ENCODE peak calls at places on chromosomes 2 and 18, in nine cellular contexts. O is GM12878; L is stimulated activated naive CD4-positive, alpha-beta T cell treated with Interleukin-2 at 50 U/mL for 16 hours; J is central memory CD4-positive, alpha-beta T cell; M is NT2/D1; A is iris pigment epithelial cell; D is NCI-H82; B is A549; X is cardiac fibroblast. N is an unnamed sample.

GRCh38 chr2:636151-636621 is 41.0 kb downstream of the TMEM18 start:
- DNase-seq in O (no peak), L (no peak), J (no peak), M (no peak), A (no peak), D (no peak), B (no peak), X (no peak), N (no peak)

GRCh38 chr2:42880738-42881525 is 88.5 kb upstream of the HAAO start:
- DNase-seq in O (no peak), L (no peak), J (no peak), M (no peak), A (no peak), D (no peak), B (no peak), X (no peak), N (no peak)

GRCh38 chr2:220847587-220847986 is 724.5 kb downstream of the EPHA4 start:
- DNase-seq in O (no peak), L (no peak), J (no peak), M (no peak), A (peak; percentile 79), D (no peak), B (peak; percentile 48), X (peak; percentile 66), N (peak; percentile 9)

GRCh38 chr2:71545572-71546274 is 92.4 kb downstream of the DYSF start:
- DNase-seq in O (no peak), L (no peak), J (peak; percentile 5), M (peak; percentile 78), A (peak; percentile 65), D (peak; percentile 77), B (peak; percentile 78), X (peak; percentile 74), N (peak; percentile 48)

GRCh38 chr2:74497777-74498499 is 1.5 kb downstream of the LBX2 start:
- DNase-seq in O (no peak), L (no peak), J (no peak), M (no peak), A (peak; percentile 22), D (no peak), B (no peak), X (peak; percentile 14), N (no peak)

GRCh38 chr18:73261243-73261642 is 393.5 kb upstream of the NETO1 start:
- DNase-seq in O (no peak), L (no peak), J (no peak), M (no peak), A (no peak), D (no peak), B (peak; percentile 54), X (no peak), N (no peak)

GRCh38 chr18:57585846-57586242 is 658 bp downstream of the FECH start:
- DNase-seq in O (no peak), L (no peak), J (no peak), M (no peak), A (peak; percentile 5), D (no peak), B (no peak), X (peak; percentile 3), N (no peak)

GRCh38 chr18:74994502-74995403 is 214.2 kb downstream of the PTGR3 start:
- DNase-seq in O (peak; percentile 35), L (no peak), J (peak; percentile 18), M (no peak), A (peak; percentile 47), D (no peak), B (no peak), X (peak; percentile 16), N (no peak)

GRCh38 chr18:13493725-13494124 is 232.6 kb downstream of the FAM210A start:
- DNase-seq in O (no peak), L (no peak), J (no peak), M (no peak), A (no peak), D (no peak), B (no peak), X (no peak), N (no peak)

GRCh38 chr2:42863751-42864150 is 71.4 kb upstream of the HAAO start:
- DNase-seq in O (no peak), L (no peak), J (no peak), M (no peak), A (no peak), D (no peak), B (no peak), X (no peak), N (no peak)

GRCh38 chr18:72993245-72993644 is 125.5 kb upstream of the NETO1 start:
- DNase-seq in O (no peak), L (no peak), J (no peak), M (no peak), A (no peak), D (no peak), B (no peak), X (no peak), N (no peak)

GRCh38 chr18:45012286-45012685 is 331.6 kb downstream of the SETBP1 start:
- DNase-seq in O (no peak), L (no peak), J (no peak), M (peak; percentile 28), A (no peak), D (no peak), B (no peak), X (peak; percentile 15), N (no peak)

N was measured in fibroblast of gingiva.